ENCODE peak calls at places on chromosomes 4 and X, in seven cellular contexts. Y is HCT116, O is tibial nerve, H is heart left ventricle, D is stomach, V is esophagus squamous epithelium, F is spleen. W is an unnamed sample.

GRCh38 chr4:138761638-138762205 is 253.9 kb upstream of the NOCT start:
- DNase-seq in V (no peak), Y (no peak), H (no peak), D (no peak), O (no peak), F (no peak), W (no peak)

GRCh38 chr4:185019451-185020292 is 1.4 kb downstream of the HELT start:
- DNase-seq in F (no peak), O (no peak), V (no peak), Y (no peak), D (no peak), H (no peak), W (no peak)

GRCh38 chrX:153926863-153927685 is 1.0 kb upstream of the ARHGAP4 start:
- DNase-seq in V (peak; percentile 31), O (no peak), D (peak; percentile 57), H (peak; percentile 64), Y (no peak), F (peak; percentile 96), W (peak; percentile 85)

GRCh38 chr4:20520901-20521300 is 179.4 kb upstream of the PACRGL start:
- DNase-seq in H (no peak), O (no peak), V (no peak), Y (no peak), D (no peak), F (no peak), W (no peak)

GRCh38 chr4:68368566-68369473 is 18.9 kb upstream of the YTHDC1 start:
- DNase-seq in O (no peak), F (no peak), H (no peak), Y (no peak), D (no peak), V (no peak), W (no peak)

GRCh38 chr4:140935259-140935658 is 179.1 kb upstream of the TBC1D9 start:
- DNase-seq in D (no peak), H (peak; percentile 61), F (no peak), Y (no peak), V (no peak), O (no peak), W (no peak)

GRCh38 chrX:45400380-45400779 is 199.7 kb upstream of the DIPK2B start:
- DNase-seq in F (no peak), Y (no peak), V (no peak), D (no peak), O (no peak), H (no peak), W (no peak)

GRCh38 chr4:102687373-102687981 is 73.3 kb downstream of the MANBA start:
- DNase-seq in F (no peak), V (no peak), H (no peak), Y (peak; percentile 38), D (no peak), O (no peak), W (no peak)

GRCh38 chr4:182555997-182556418 is 312.8 kb downstream of the TENM3 start:
- DNase-seq in O (no peak), H (no peak), V (no peak), D (no peak), F (no peak), Y (no peak), W (no peak)

GRCh38 chr4:182556576-182556975 is 313.4 kb downstream of the TENM3 start:
- DNase-seq in V (no peak), H (no peak), Y (no peak), F (no peak), D (no peak), O (no peak), W (no peak)

GRCh38 chr4:182564966-182565365 is 321.8 kb downstream of the TENM3 start:
- DNase-seq in O (no peak), H (no peak), F (no peak), D (no peak), Y (no peak), V (no peak), W (no peak)

GRCh38 chr4:182562350-182562749 is 319.1 kb downstream of the TENM3 start:
- DNase-seq in D (no peak), O (no peak), H (no peak), Y (no peak), F (no peak), V (no peak), W (no peak)

GRCh38 chr4:182560358-182560757 is 317.2 kb downstream of the TENM3 start:
- DNase-seq in O (no peak), H (no peak), Y (no peak), D (no peak), V (no peak), F (no peak), W (no peak)
- TF ChIP-seq POLR2A in O (no peak), H (no peak), Y (no peak), D (no peak), V (no peak), F (no peak), W (no peak)

GRCh38 chr4:158671915-158672806 is at the start of gene ETFDH:
- DNase-seq in F (peak; percentile 100), H (peak; percentile 100), O (peak; percentile 97), Y (peak; percentile 99), V (peak; percentile 98), D (peak; percentile 98), W (peak; percentile 82)
- TF ChIP-seq POLR2A in F (peak; percentile 71), H (no peak), O (peak; percentile 93), Y (peak; percentile 2), V (peak; percentile 58), D (peak; percentile 87), W (peak; percentile 43)

DNA sequence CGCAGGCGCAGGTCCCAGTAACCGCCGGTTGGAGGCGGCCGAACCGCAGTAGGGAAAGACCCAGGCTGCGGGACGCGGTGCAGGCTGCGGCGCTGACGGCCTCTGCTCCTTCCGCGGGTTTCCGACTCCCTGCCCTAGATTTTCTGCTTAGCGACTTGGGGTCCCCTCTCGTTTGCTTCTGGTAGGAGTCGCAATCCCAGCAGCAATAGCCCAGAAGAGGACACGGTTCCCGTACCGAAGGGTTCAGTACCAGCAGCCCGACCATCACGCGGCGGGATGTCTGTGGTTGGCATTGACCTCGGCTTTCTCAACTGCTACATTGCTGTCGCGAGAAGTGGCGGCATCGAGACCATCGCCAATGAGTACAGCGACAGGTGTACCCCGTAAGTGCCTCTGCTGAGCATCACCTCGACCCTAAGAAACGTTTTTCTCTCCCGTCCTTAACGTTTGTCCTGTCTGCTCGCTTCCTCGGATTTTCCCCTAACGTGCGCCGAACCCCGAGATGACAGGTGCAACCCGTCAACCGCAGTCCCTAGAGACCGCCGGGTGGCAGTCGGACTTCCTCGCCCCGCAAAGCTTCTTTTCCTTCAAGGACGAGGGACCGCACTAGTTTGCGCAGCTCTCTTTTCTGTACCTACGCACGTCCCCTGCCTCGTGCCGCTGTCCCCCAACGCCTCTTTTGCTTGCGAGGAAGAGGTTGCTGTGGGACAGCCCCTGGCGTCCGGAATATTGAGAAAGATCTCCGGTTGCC is at the start of gene HSPA4L:
- DNase-seq in D (peak; percentile 39), H (peak; percentile 66), O (peak; percentile 25), F (peak; percentile 82), V (no peak), Y (peak; percentile 63), W (peak; percentile 34)
- TF ChIP-seq POLR2A in D (peak; percentile 68), H (no peak), O (peak; percentile 91), F (peak; percentile 31), V (peak; percentile 83), Y (peak; percentile 91), W (peak; percentile 48)

GRCh38 chr4:26418850-26419249 is 71.4 kb downstream of the CCKAR start:
- DNase-seq in Y (no peak), F (no peak), D (no peak), O (no peak), V (no peak), H (no peak), W (no peak)
- TF ChIP-seq POLR2A in Y (no peak), F (no peak), D (no peak), O (no peak), V (no peak), H (no peak), W (no peak)

GRCh38 chr4:78695910-78696309 is 80.2 kb upstream of the BMP2K start:
- DNase-seq in F (no peak), H (no peak), Y (no peak), V (no peak), O (no peak), D (no peak), W (no peak)

GRCh38 chr4:78691971-78692814 is 84.0 kb upstream of the BMP2K start:
- DNase-seq in D (no peak), V (no peak), O (no peak), F (no peak), H (no peak), Y (no peak), W (no peak)

GRCh38 chr4:78694457-78694787 is 81.7 kb upstream of the BMP2K start:
- DNase-seq in Y (no peak), V (no peak), F (no peak), O (no peak), D (no peak), H (no peak), W (no peak)

GRCh38 chr4:78692815-78693156 is 83.4 kb upstream of the BMP2K start:
- DNase-seq in V (no peak), H (no peak), D (no peak), Y (no peak), F (no peak), O (no peak), W (no peak)

GRCh38 chr4:78693777-78694456 is 82.2 kb upstream of the BMP2K start:
- DNase-seq in Y (no peak), V (no peak), H (no peak), F (no peak), D (no peak), O (no peak), W (no peak)
- TF ChIP-seq POLR2A in Y (no peak), V (no peak), H (no peak), F (no peak), D (no peak), O (no peak), W (no peak)